ENCODE peak calls at places on chromosome 7, in four cellular contexts. E is PC-3, G is GM23338, T is GM23248. K is an unnamed sample. For H3F3A, the result is how much of the 10 kb centered on the place peaks cover.

GRCh38 chr7:132709971-132710567 is 133.8 kb upstream of the PLXNA4 start:
- DNase-seq in T (peak), E (peak), G (peak), K (peak)

GRCh38 chr7:70082026-70082655 is 483.9 kb downstream of the AUTS2 start:
- DNase-seq in T (no peak), G (no peak), E (no peak), K (no peak)

GRCh38 chr7:144769352-144769751 is 66.5 kb downstream of the TPK1 start:
- DNase-seq in T (no peak), G (no peak), E (no peak), K (no peak)

GRCh38 chr7:34320926-34321609 is 336.9 kb upstream of the NPSR1 start:
- DNase-seq in G (peak), E (peak), T (peak), K (peak)

GRCh38 chr7:131921016-131921415 is 364.6 kb upstream of the PODXL start:
- DNase-seq in E (no peak), T (peak), G (no peak), K (no peak)

GRCh38 chr7:122885583-122886356 is 490 bp downstream of the CADPS2 start:
- DNase-seq in G (peak), T (peak), E (peak), K (peak)

GRCh38 chr7:141227454-141227853 is 153.6 kb downstream of the TMEM178B start:
- DNase-seq in E (no peak), G (peak), T (no peak), K (no peak)

GRCh38 chr7:30575910-30576309 is 18.8 kb upstream of the GARS1 start:
- DNase-seq in E (peak), G (peak), T (no peak), K (no peak)

GRCh38 chr7:103918928-103919868 is 70.3 kb downstream of the RELN start:
- DNase-seq in E (no peak), T (no peak), G (no peak), K (no peak)

GRCh38 chr7:39507866-39508551 is 58.2 kb upstream of the YAE1 start:
- DNase-seq in E (no peak), G (no peak), T (peak), K (no peak)

GRCh38 chr7:33186187-33186586 is 56.8 kb downstream of the BBS9 start:
- DNase-seq in T (peak), E (peak), G (peak), K (no peak)

GRCh38 chr7:159140170-159140910 is 4.3 kb downstream of the VIPR2 start:
- DNase-seq in G (peak), T (no peak), E (no peak), K (no peak)

GRCh38 chr7:16999541-17000266 is 117.9 kb upstream of the AGR3 start:
- DNase-seq in G (no peak), E (no peak), T (no peak), K (no peak)

GRCh38 chr7:66176914-66177313 is 28.2 kb upstream of the TPST1 start:
- DNase-seq in T (no peak), G (no peak), E (no peak), K (no peak)

GRCh38 chr7:45033261-45033930 is 33.4 kb downstream of the CCM2 start:
- DNase-seq in E (peak), T (peak), G (no peak), K (no peak)

GRCh38 chr7:55192718-55193117 is 172.4 kb upstream of the LANCL2 start:
- DNase-seq in G (no peak), T (peak), E (peak), K (no peak)

GRCh38 chr7:94848531-94848930 is 58.9 kb upstream of the PPP1R9A start:
- DNase-seq in T (no peak), G (no peak), E (peak), K (no peak)

GRCh38 chr7:105132335-105132734 is 118.3 kb downstream of the KMT2E start:
- DNase-seq in E (no peak), T (no peak), G (no peak), K (no peak)

GRCh38 chr7:69780377-69780776 is 182.1 kb downstream of the AUTS2 start:
- DNase-seq in T (no peak), G (peak), E (no peak), K (no peak)

GRCh38 chr7:22444181-22444966 is 55.6 kb downstream of the STEAP1B start:
- DNase-seq in E (peak), T (no peak), G (no peak), K (peak)

GRCh38 chr7:157845203-157845810 is 508.5 kb downstream of the DNAJB6 start:
- DNase-seq in T (no peak), E (peak), G (no peak), K (no peak)

GRCh38 chr7:7923818-7924217 is 44.8 kb upstream of the GLCCI1 start:
- DNase-seq in E (no peak), T (no peak), G (no peak), K (no peak)

GRCh38 chr7:75985518-75986146 is 8.8 kb downstream of the TMEM120A start:
- DNase-seq in G (no peak), T (no peak), E (no peak), K (no peak)

GRCh38 chr7:91941450-91941849 is 788 bp downstream of the AKAP9 start:
- DNase-seq in T (peak), E (peak), G (peak), K (peak)

GRCh38 chr7:94064541-94065191 is 60.5 kb upstream of the BET1 start:
- DNase-seq in E (peak), T (peak), G (peak), K (peak)

GRCh38 chr7:147639037-147639436 is 951.5 kb upstream of the C7orf33 start:
- DNase-seq in E (no peak), T (no peak), G (peak), K (no peak)

GRCh38 chr7:4758791-4759190 is 16.6 kb upstream of the AP5Z1 start:
- DNase-seq in T (no peak), G (no peak), E (no peak), K (no peak)

GRCh38 chr7:63030061-63030460 is 968.6 kb upstream of the ZNF722 start:
- DNase-seq in E (no peak), T (no peak), G (no peak), K (no peak)

GRCh38 chr7:29126804-29127203 is 19.5 kb downstream of the CPVL start:
- DNase-seq in T (no peak), E (peak), G (no peak), K (no peak)

GRCh38 chr7:153529651-153530165 is 522.5 kb upstream of the DPP6 start:
- DNase-seq in G (no peak), T (no peak), E (no peak), K (no peak)

GRCh38 chr7:128860158-128861073 is 2.2 kb upstream of the ATP6V1F start:
- DNase-seq in G (peak), T (peak), E (no peak), K (no peak)

DNA sequence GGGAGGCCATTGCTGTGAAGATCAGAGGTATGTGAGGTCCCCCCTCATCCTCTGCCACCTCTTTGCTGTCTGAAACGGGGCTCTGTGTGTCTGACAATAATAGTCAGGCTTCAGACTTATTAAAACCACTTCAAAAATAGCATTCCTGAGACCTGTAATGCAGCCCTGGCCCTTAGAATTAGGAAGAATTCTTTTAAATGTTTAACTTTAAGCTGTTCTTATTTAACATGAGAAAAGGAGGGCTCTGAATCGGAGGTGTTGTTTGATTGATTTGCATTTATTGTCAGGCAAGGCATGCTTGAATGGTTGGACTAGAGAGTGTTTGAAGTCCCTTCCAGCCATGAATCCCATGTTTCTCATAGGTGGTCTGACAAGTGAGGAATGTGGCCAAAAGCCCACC is 52.5 kb downstream of the AKR1B1 start:
- DNase-seq in T (no peak), G (peak), E (no peak), K (no peak)
- H3F3A ChIP-seq in T (under half), G (under half), E (under half), K (under half)

GRCh38 chr7:9718071-9718470 is 1255.6 kb upstream of the PHF14 start:
- DNase-seq in E (peak), T (no peak), G (no peak), K (no peak)
- H2AFZ ChIP-seq in E (no peak), T (no peak), G (peak), K (no peak)

GRCh38 chr7:140203556-140203955 is 26.8 kb upstream of the KDM7A start:
- DNase-seq in T (no peak), G (no peak), E (no peak), K (peak)
- H3F3A ChIP-seq in T (under half), G (under half), E (under half), K (under half)

GRCh38 chr7:78489423-78489822 is 690.9 kb downstream of the PHTF2 start:
- DNase-seq in E (no peak), G (no peak), T (peak), K (no peak)
- H2AFZ ChIP-seq in E (no peak), G (no peak), T (peak), K (no peak)

DNA sequence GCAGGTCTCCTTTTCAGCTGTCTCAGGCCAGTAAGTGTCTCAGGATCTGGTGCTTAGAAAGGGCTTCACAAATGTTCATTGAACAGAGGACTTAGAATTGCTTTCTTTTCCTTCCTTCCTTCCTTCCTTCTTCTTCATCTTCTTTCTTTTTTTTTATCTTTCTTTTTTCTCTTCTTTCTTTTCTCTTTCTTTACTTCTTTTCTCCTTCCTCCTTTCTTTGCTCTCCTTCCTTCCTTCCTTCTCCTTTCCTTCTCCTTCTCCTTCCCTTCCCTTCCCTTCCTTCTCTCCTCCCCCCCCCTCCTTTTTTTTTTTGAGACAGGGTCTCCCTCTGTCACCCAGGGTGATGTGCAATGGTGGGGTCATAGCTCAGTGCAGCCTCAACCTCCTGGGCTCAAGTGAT is 34.6 kb downstream of the COL26A1 start:
- DNase-seq in E (no peak), T (no peak), G (no peak), K (no peak)
- H3F3A ChIP-seq in E (under half), T (under half), G (under half), K (under half)

GRCh38 chr7:142460402-142461117 is 202.7 kb upstream of the PRSS58 start:
- DNase-seq in E (no peak), G (no peak), T (peak), K (no peak)
- H2AFZ ChIP-seq in E (no peak), G (no peak), T (no peak), K (no peak)

GRCh38 chr7:26189000-26189539 is 11.5 kb downstream of the HNRNPA2B1 start:
- DNase-seq in G (no peak), E (no peak), T (no peak), K (no peak)
- H3F3A ChIP-seq in G (half or more), E (half or more), T (half or more), K (half or more)

DNA sequence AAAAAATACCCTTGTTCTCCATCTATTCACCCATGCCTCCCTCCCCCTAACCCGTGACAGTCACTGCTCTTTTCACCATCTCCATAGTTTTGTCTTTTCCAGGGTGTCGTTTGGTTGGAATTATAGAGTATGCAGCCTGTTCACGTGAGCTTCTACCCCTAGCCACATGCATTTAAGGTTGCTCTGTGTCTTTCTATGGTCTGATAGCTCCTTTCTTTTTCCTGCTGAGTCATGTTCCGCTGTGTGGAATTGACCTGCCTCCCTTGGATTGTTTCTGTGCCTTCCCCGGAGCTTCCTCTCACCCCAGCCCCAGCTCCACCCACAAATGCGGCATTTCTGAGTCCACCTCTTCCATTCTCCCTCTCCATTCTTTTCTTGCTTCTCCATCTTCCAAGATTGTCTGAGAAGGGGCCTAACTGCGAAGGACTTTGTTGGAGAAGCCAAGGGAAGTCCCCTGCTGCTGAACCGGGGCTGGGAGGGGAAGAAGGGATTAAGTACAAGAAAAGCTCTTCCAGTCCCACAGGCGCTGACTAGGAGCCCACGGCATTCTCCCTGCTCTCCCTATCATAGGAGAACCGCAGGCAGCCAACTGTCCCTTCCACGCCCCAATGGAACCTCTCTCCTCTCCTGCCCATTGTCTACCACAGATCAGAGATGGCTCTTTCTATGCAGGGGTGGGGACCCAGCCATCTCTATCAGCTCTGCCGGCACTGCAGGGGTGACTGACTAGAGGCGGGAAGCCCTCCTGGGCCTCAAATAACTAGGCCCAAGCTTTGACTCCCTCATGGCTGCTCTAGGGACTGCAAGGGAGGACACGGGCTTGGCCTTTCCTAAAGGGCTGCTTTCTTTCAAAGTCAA is 87.5 kb upstream of the ANLN start:
- DNase-seq in E (peak), T (no peak), G (no peak), K (no peak)
- H2AFZ ChIP-seq in E (no peak), T (no peak), G (no peak), K (no peak)

DNA sequence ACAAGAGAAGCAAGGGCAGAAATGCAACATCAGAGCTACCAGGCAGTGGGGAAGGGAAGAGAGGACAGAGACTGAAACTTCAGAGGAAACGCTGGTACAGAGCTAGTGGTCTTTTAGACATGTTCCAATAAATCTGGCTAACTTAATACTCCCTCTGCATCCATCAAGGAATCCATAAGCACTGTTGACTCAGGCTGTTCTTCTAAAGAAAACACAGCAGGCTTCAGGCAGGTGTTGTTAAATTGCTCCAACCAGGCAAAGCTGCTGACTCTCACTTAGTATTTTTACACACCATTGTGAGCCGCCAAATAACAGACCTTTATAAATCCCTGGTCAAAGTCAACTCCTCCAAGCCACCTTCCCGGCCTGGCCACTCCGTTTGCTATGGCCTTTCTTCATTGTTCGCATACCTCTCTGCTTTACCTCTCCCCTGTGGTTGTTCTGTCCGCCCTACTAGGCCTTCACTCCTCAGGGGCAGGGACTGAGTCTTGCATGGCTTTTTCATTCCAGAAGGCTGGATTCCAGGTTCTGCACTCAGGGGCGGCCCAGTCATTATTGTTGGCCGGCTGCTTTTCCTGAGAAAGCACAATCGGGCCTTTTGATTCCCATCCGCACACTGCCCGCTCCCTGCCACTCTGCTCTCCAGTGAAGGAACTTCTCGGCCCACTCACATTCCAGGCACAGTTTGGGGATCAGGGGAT is 18.4 kb downstream of the CREB3L2 start:
- DNase-seq in G (no peak), T (no peak), E (no peak), K (no peak)
- H3F3A ChIP-seq in G (under half), T (half or more), E (under half), K (under half)

K was measured in PC-9.